ENCODE peak calls at places on chromosomes 3 and 15, in nine cellular contexts. C, K, H, N, P, Y, O, F and A are unnamed samples.

GRCh38 chr15:101071651-101072050 is 152.5 kb downstream of the LRRK1 start:
- DNase-seq in C (no peak), K (no peak), H (no peak), N (no peak), P (no peak), Y (no peak), O (no peak), F (no peak), A (no peak)

GRCh38 chr3:38029400-38030125 is at the start of gene PLCD1:
- DNase-seq in C (peak; percentile 64), K (peak; percentile 78), H (peak; percentile 95), N (no peak), P (no peak), Y (no peak), O (peak; percentile 86), F (peak; percentile 69), A (no peak)

GRCh38 chr3:160196511-160197104 is 28.6 kb upstream of the C3orf80 start:
- DNase-seq in C (peak; percentile 32), K (no peak), H (peak; percentile 69), N (no peak), P (no peak), Y (no peak), O (no peak), F (no peak), A (no peak)

GRCh38 chr15:88605507-88606436 is 15.4 kb upstream of the AEN start:
- DNase-seq in C (peak; percentile 37), K (no peak), H (no peak), N (no peak), P (no peak), Y (peak; percentile 29), O (no peak), F (peak; percentile 82), A (no peak)

GRCh38 chr3:147381610-147382009 is 24.7 kb downstream of the ZIC4 start:
- DNase-seq in C (no peak), K (no peak), H (no peak), N (no peak), P (no peak), Y (no peak), O (no peak), F (no peak), A (no peak)

GRCh38 chr15:88155310-88155709 is 101.2 kb downstream of the NTRK3 start:
- DNase-seq in C (no peak), K (no peak), H (no peak), N (no peak), P (no peak), Y (no peak), O (no peak), F (no peak), A (no peak)

GRCh38 chr3:70703305-70704102 is 391.1 kb upstream of the MDFIC2 start:
- DNase-seq in C (no peak), K (no peak), H (no peak), N (no peak), P (peak; percentile 11), Y (no peak), O (no peak), F (no peak), A (no peak)

GRCh38 chr15:39511000-39511914 is 69.6 kb upstream of the THBS1 start:
- DNase-seq in C (peak; percentile 91), K (no peak), H (peak; percentile 85), N (peak; percentile 77), P (no peak), Y (peak; percentile 93), O (peak; percentile 63), F (peak; percentile 67), A (peak; percentile 50)

GRCh38 chr15:65029736-65030208 is 333 bp upstream of the MTFMT start:
- DNase-seq in C (no peak), K (no peak), H (no peak), N (no peak), P (no peak), Y (no peak), O (no peak), F (no peak), A (no peak)

GRCh38 chr15:65034719-65035118 is 5.3 kb upstream of the MTFMT start:
- DNase-seq in C (no peak), K (no peak), H (no peak), N (no peak), P (no peak), Y (no peak), O (no peak), F (no peak), A (no peak)

GRCh38 chr15:65032823-65033537 is 3.5 kb upstream of the MTFMT start:
- DNase-seq in C (peak; percentile 61), K (peak; percentile 61), H (peak; percentile 86), N (no peak), P (no peak), Y (peak; percentile 61), O (peak; percentile 43), F (peak; percentile 67), A (no peak)

GRCh38 chr15:65037279-65037678 is 7.8 kb upstream of the MTFMT start:
- DNase-seq in C (no peak), K (no peak), H (no peak), N (no peak), P (no peak), Y (no peak), O (no peak), F (no peak), A (no peak)

DNA sequence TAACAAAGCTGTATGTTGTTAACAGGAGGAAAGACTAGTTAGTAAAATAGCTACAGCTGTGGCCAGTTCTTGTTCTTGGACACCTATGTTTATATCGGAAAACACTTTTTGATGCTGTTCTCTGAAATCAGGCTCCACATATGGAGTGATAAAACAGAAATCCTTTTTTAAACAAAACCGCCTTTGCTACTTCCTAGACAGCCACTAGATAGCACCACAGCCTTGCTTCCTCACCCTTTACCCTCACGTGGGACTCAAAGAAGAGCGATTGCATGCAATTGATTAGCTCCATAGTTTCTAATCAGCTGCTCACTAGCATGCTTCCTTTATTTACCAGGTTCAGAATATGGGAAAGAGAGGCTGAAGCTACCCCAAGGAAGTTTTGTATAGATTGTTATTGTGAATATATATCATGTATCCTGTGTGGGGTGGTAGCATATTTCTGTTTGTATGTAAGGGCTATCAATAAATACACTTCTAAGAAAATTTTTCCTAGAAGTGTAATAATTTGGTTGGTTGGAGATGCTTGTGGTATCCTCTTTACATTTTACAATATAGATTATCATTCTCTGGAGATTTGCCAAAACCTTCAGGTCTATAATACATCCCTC is 4.3 kb upstream of the MTFMT start:
- DNase-seq in C (peak; percentile 40), K (no peak), H (no peak), N (no peak), P (no peak), Y (peak; percentile 66), O (no peak), F (no peak), A (no peak)
- H3K4me3 ChIP-seq in C (no peak overlapping the region), K (no peak overlapping the region), H (no peak overlapping the region), N (no peak overlapping the region), P (no peak overlapping the region), Y (no peak overlapping the region), O (no peak overlapping the region), F (no peak overlapping the region), A (no peak overlapping the region)

GRCh38 chr3:184039414-184039813 is 7.9 kb downstream of the HTR3D start:
- DNase-seq in C (peak; percentile 55), K (no peak), H (no peak), N (no peak), P (no peak), Y (no peak), O (no peak), F (no peak), A (no peak)

GRCh38 chr3:184037816-184038215 is 6.3 kb downstream of the HTR3D start:
- DNase-seq in C (no peak), K (no peak), H (no peak), N (no peak), P (no peak), Y (no peak), O (no peak), F (no peak), A (no peak)

GRCh38 chr3:184042617-184043016 is 10.2 kb upstream of the HTR3C start:
- DNase-seq in C (no peak), K (no peak), H (no peak), N (no peak), P (no peak), Y (no peak), O (no peak), F (no peak), A (no peak)

DNA sequence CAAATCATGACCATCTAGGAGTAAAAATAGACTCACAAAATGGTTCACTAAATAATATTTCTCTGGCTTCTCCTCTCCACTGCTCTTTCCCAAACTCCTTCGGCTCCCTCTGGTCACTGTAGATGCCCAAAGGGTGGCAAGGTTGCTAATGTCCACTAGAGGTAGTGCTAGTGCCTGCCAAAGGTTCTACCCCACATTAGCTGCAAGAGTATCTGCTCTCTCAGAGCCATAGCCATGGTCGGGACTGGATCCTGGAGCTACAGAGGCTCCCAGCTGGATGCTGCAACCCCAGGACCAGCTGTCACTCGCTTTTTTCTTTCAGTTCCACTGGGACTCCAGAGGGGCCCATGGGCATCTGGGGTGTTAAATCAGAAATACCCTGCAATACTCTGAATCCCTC is 8.5 kb downstream of the HTR3D start:
- DNase-seq in C (no peak), K (no peak), H (no peak), N (no peak), P (no peak), Y (peak; percentile 47), O (no peak), F (peak; percentile 37), A (no peak)
- TF ChIP-seq CTCF in C (peak; percentile 42), K (no peak), H (no peak), N (peak; percentile 56), P (peak; percentile 45), Y (peak; percentile 47), O (no peak), F (peak; percentile 30), A (peak; percentile 44)

GRCh38 chr15:73369073-73369694 is 426 bp upstream of the HCN4 start:
- DNase-seq in C (no peak), K (no peak), H (no peak), N (no peak), P (no peak), Y (no peak), O (no peak), F (no peak), A (no peak)
- H3K27me3 ChIP-seq in C (peaks cover 37% of the 10 kb centered on the region), K (peaks cover 13% of the 10 kb centered on the region), H (peaks cover 92% of the 10 kb centered on the region), N (peaks cover 54% of the 10 kb centered on the region), P (peaks cover 76% of the 10 kb centered on the region), Y (peaks cover 88% of the 10 kb centered on the region), O (no peaks in the 10 kb centered on the region), F (peaks cover 50% of the 10 kb centered on the region), A (peaks cover 68% of the 10 kb centered on the region)

GRCh38 chr3:81726735-81727134 is 34.7 kb downstream of the GBE1 start:
- DNase-seq in C (peak; percentile 79), K (no peak), H (no peak), N (no peak), P (no peak), Y (peak; percentile 71), O (no peak), F (peak; percentile 13), A (no peak)

GRCh38 chr3:81726132-81726531 is 35.3 kb downstream of the GBE1 start:
- DNase-seq in C (peak; percentile 46), K (no peak), H (no peak), N (no peak), P (no peak), Y (peak; percentile 56), O (no peak), F (no peak), A (no peak)

GRCh38 chr3:81718311-81718710 is 43.1 kb downstream of the GBE1 start:
- DNase-seq in C (no peak), K (no peak), H (no peak), N (no peak), P (no peak), Y (no peak), O (no peak), F (no peak), A (no peak)

GRCh38 chr3:81728766-81729544 is 32.5 kb downstream of the GBE1 start:
- DNase-seq in C (peak; percentile 74), K (no peak), H (no peak), N (no peak), P (no peak), Y (peak; percentile 61), O (no peak), F (no peak), A (peak; percentile 28)

DNA sequence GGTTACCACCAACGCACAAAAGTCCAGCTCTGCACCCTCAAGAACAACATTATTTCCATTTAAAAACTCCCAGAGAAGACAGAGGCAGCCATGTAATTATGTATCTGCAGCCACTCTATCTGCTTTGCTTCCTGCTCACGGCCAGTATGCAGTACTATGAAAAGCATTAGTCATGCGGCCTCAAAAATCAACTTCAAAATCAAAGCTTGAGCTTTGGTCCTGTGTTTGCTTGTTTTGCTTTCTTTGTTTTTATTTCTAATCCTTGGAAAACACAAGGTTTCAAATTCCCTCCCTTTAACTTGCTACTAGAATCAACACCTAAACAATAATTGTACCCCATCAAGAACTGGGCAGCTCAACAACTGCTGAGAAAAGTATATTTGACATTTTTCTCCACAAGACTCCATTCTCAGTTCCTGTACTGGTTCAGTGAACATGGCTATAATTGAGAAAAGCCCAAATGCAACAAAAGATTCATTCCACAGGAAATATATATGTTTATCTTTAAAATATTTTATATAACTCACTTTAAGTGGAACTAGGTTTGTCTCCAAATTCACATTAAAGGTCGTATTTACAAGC is 37.6 kb downstream of the GBE1 start:
- DNase-seq in C (peak; percentile 74), K (no peak), H (no peak), N (no peak), P (no peak), Y (peak; percentile 59), O (no peak), F (peak; percentile 51), A (no peak)
- H3K4me3 ChIP-seq in C (no peak overlapping the region), K (no peak overlapping the region), H (no peak overlapping the region), N (no peak overlapping the region), P (no peak overlapping the region), Y (no peak overlapping the region), O (no peak overlapping the region), F (no peak overlapping the region), A (no peak overlapping the region)